ENCODE peak calls at places on chromosomes 12 and 14, in nine cellular contexts. K is T follicular helper cell; E is NCI-H2029 treated with DMSO at 0.1 percent for 48 hours; G is fibroblast of the aortic adventitia; O is retina; Q is NCI-H1105; D is stimulated activated CD4-positive, alpha-beta T cell treated with anti-CD3 and anti-CD28 coated beads, Interleukin-15, amount 100 ng/mL, for 1 hour; U is NCI-H2171 treated with DMSO at 0.1 percent for 48 hours; S is PC-3. B is an unnamed sample.

GRCh38 chr14:95741051-95741490 is 27.1 kb upstream of the TCL1A start:
- DNase-seq in S (peak), D (no peak), E (peak), Q (peak), O (no peak), U (peak), K (no peak), G (no peak), B (peak)

GRCh38 chr12:44372259-44372658 is 503.9 kb downstream of the NELL2 start:
- DNase-seq in K (no peak), G (peak), U (no peak), S (peak), D (no peak), E (no peak), O (no peak), Q (no peak), B (peak)

GRCh38 chr12:62716866-62717477 is 218.0 kb downstream of the PPM1H start:
- DNase-seq in U (no peak), K (no peak), S (peak), G (no peak), E (no peak), D (no peak), Q (no peak), O (peak), B (peak)

GRCh38 chr12:79674629-79675028 is 16.1 kb downstream of the PAWR start:
- DNase-seq in S (peak), K (no peak), U (peak), Q (no peak), D (no peak), O (no peak), E (no peak), G (peak), B (peak)

GRCh38 chr12:52946334-52946733 is 2.6 kb upstream of the KRT18 start:
- DNase-seq in K (no peak), S (no peak), E (no peak), U (no peak), O (no peak), D (no peak), Q (no peak), G (peak), B (no peak)

GRCh38 chr12:54371328-54372112 is 7.2 kb upstream of the GPR84 start:
- DNase-seq in K (no peak), D (no peak), O (no peak), Q (peak), S (no peak), G (peak), U (peak), E (peak), B (no peak)

GRCh38 chr12:57309420-57309819 is 58.4 kb upstream of the STAC3 start:
- DNase-seq in S (peak), U (no peak), G (peak), O (no peak), E (no peak), Q (no peak), D (no peak), K (no peak), B (peak)

GRCh38 chr12:54277823-54278276 is 2.1 kb downstream of the CBX5 start:
- DNase-seq in E (no peak), D (no peak), Q (no peak), O (no peak), G (peak), U (no peak), S (peak), K (no peak), B (no peak)

GRCh38 chr12:15538881-15539280 is 216.6 kb downstream of the PTPRO start:
- DNase-seq in U (no peak), S (no peak), E (no peak), K (no peak), G (peak), D (no peak), O (no peak), Q (no peak), B (no peak)

GRCh38 chr12:26791328-26791791 is 41.6 kb downstream of the ITPR2 start:
- DNase-seq in D (no peak), K (no peak), Q (no peak), S (no peak), G (peak), E (no peak), O (no peak), U (no peak), B (no peak)

GRCh38 chr14:58746701-58747100 is 108.9 kb downstream of the DACT1 start:
- DNase-seq in G (no peak), U (no peak), D (no peak), Q (no peak), S (peak), K (no peak), E (no peak), O (no peak), B (no peak)

GRCh38 chr12:132723015-132723763 is 12.5 kb downstream of the PGAM5 start:
- DNase-seq in G (no peak), D (no peak), K (no peak), U (no peak), E (no peak), O (no peak), S (no peak), Q (no peak), B (no peak)

GRCh38 chr14:61556455-61556854 is 138.9 kb upstream of the HIF1A start:
- DNase-seq in O (no peak), Q (no peak), S (peak), U (no peak), E (no peak), G (no peak), D (no peak), K (no peak), B (no peak)

GRCh38 chr14:103348154-103348553 is 14.1 kb downstream of the EIF5 start:
- DNase-seq in S (no peak), E (no peak), K (no peak), U (no peak), Q (no peak), D (no peak), O (no peak), G (no peak), B (no peak)

GRCh38 chr12:46904406-46905240 is 78.8 kb upstream of the SLC38A4 start:
- DNase-seq in S (no peak), Q (no peak), D (no peak), K (no peak), U (no peak), G (peak), O (no peak), E (no peak), B (no peak)

GRCh38 chr12:112716099-112717093 is 75.2 kb upstream of the RPH3A start:
- DNase-seq in O (no peak), D (no peak), K (no peak), E (no peak), S (no peak), Q (no peak), U (peak), G (no peak), B (peak)

GRCh38 chr12:54369597-54370217 is 5.4 kb upstream of the GPR84 start:
- DNase-seq in E (no peak), D (no peak), Q (no peak), G (no peak), S (no peak), U (no peak), O (no peak), K (no peak), B (no peak)

GRCh38 chr12:94146166-94146565 is 2.2 kb upstream of the PLXNC1 start:
- DNase-seq in E (no peak), K (no peak), O (peak), G (no peak), Q (no peak), U (no peak), D (no peak), S (no peak), B (no peak)

GRCh38 chr12:46406352-46407027 is 33.9 kb upstream of the SLC38A2 start:
- DNase-seq in G (peak), E (no peak), O (no peak), S (no peak), D (no peak), Q (no peak), K (no peak), U (no peak), B (no peak)

GRCh38 chr14:100056431-100056830 is 8.8 kb upstream of the EVL start:
- DNase-seq in Q (no peak), O (no peak), D (no peak), G (peak), S (no peak), K (no peak), U (no peak), E (no peak), B (no peak)

GRCh38 chr12:64990991-64991570 is 130.0 kb downstream of the WIF1 start:
- DNase-seq in D (no peak), E (no peak), K (no peak), U (no peak), O (peak), G (no peak), S (peak), Q (no peak), B (peak)

GRCh38 chr14:41280745-41281144 is 325.9 kb upstream of the LRFN5 start:
- DNase-seq in E (no peak), G (peak), O (no peak), K (no peak), Q (no peak), S (peak), D (no peak), U (no peak), B (peak)

GRCh38 chr12:111993290-111994150 is 19.4 kb downstream of the TMEM116 start:
- DNase-seq in O (no peak), D (no peak), K (peak), G (no peak), E (no peak), U (no peak), Q (no peak), S (no peak), B (no peak)

GRCh38 chr14:100621806-100622205 is 34.6 kb upstream of the BEGAIN start:
- DNase-seq in E (no peak), Q (no peak), U (no peak), O (no peak), G (no peak), K (no peak), D (no peak), S (no peak), B (no peak)

GRCh38 chr14:101950100-101950499 is 14.3 kb upstream of the DYNC1H1 start:
- DNase-seq in E (no peak), K (no peak), G (no peak), O (no peak), D (no peak), Q (no peak), S (no peak), U (no peak), B (no peak)

GRCh38 chr12:123832052-123832451 is 70.0 kb downstream of the DNAH10 start:
- DNase-seq in E (no peak), G (no peak), U (no peak), D (no peak), S (no peak), Q (no peak), K (no peak), O (no peak), B (no peak)

GRCh38 chr12:97500537-97500936 is 37.9 kb downstream of the RMST start:
- DNase-seq in E (no peak), G (no peak), U (no peak), O (no peak), Q (no peak), S (no peak), K (no peak), D (no peak), B (no peak)

GRCh38 chr12:106080111-106080732 is 58.5 kb downstream of the NUAK1 start:
- DNase-seq in E (no peak), G (peak), D (no peak), Q (no peak), U (no peak), S (no peak), K (no peak), O (peak), B (no peak)